ENCODE peak calls at places on chromosomes 2 and 18, in six cellular contexts. E is stimulated activated CD4-positive, alpha-beta T cell treated with anti-CD3 and anti-CD28 coated beads, Interleukin-15, amount 100 ng/mL, for 1 hour; C is right cardiac atrium; L is naive thymus-derived CD8-positive, alpha-beta T cell; Y is body of pancreas; U is SHP77 treated with DMSO at 0.1 percent for 48 hours. K is an unnamed sample.

GRCh38 chr2:197614532-197614931 is 60.9 kb downstream of the RFTN2 start:
- DNase-seq in C (no peak), E (no peak), L (no peak), Y (no peak), U (peak), K (no peak)

GRCh38 chr2:215930505-215931233 is 82.7 kb downstream of the MREG start:
- DNase-seq in Y (no peak), C (no peak), E (no peak), U (no peak), L (no peak), K (no peak)

GRCh38 chr2:113240915-113241911 is 37.5 kb downstream of the PAX8 start:
- DNase-seq in U (peak), C (peak), L (no peak), Y (no peak), E (no peak), K (no peak)

GRCh38 chr18:31554776-31555175 is 36.9 kb upstream of the TTR start:
- DNase-seq in E (no peak), L (no peak), U (no peak), C (no peak), Y (no peak), K (no peak)

GRCh38 chr2:17538844-17539554 is 1.5 kb upstream of the VSNL1 start:
- DNase-seq in C (peak), E (no peak), U (no peak), Y (peak), L (no peak), K (peak)

GRCh38 chr18:58026395-58026794 is 17.6 kb upstream of the NEDD4L start:
- DNase-seq in L (no peak), Y (no peak), U (no peak), C (no peak), E (no peak), K (no peak)

GRCh38 chr2:46098606-46099005 is 198.6 kb upstream of the EPAS1 start:
- DNase-seq in U (no peak), L (no peak), C (no peak), E (no peak), Y (no peak), K (no peak)

GRCh38 chr2:173991857-173992588 is 26.9 kb upstream of the SP3 start:
- DNase-seq in E (no peak), L (no peak), Y (no peak), U (no peak), C (peak), K (no peak)

GRCh38 chr2:28188436-28188835 is 204.2 kb upstream of the FOSL2 start:
- DNase-seq in L (no peak), U (no peak), Y (no peak), E (no peak), C (no peak), K (no peak)

GRCh38 chr2:157256621-157257020 is 884 bp upstream of the GALNT5 start:
- DNase-seq in E (no peak), L (no peak), C (no peak), U (no peak), Y (no peak), K (no peak)

GRCh38 chr2:53181759-53182158 is 585.8 kb upstream of the CHAC2 start:
- DNase-seq in C (no peak), L (no peak), E (no peak), Y (no peak), U (no peak), K (no peak)

GRCh38 chr2:119724656-119725485 is 34.9 kb upstream of the PTPN4 start:
- DNase-seq in U (no peak), Y (no peak), C (no peak), E (no peak), L (no peak), K (no peak)

GRCh38 chr2:233440714-233441113 is 86.4 kb downstream of the DGKD start:
- DNase-seq in Y (no peak), U (no peak), C (no peak), E (no peak), L (no peak), K (no peak)

GRCh38 chr18:25704096-25704870 is 352.3 kb upstream of the ZNF521 start:
- DNase-seq in L (no peak), Y (no peak), E (no peak), C (no peak), U (no peak), K (no peak)

GRCh38 chr18:67278984-67279383 is 237.5 kb downstream of the DSEL start:
- DNase-seq in E (no peak), Y (no peak), L (no peak), C (no peak), U (no peak), K (no peak)

GRCh38 chr2:210072493-210072892 is 70.1 kb downstream of the RPE start:
- DNase-seq in Y (no peak), E (no peak), U (no peak), C (no peak), L (no peak), K (no peak)

GRCh38 chr2:224563537-224563936 is 21.6 kb downstream of the CUL3 start:
- DNase-seq in L (no peak), E (no peak), Y (no peak), U (no peak), C (no peak), K (no peak)

GRCh38 chr18:79772108-79772864 is 25.5 kb upstream of the KCNG2 start:
- DNase-seq in U (no peak), E (no peak), L (no peak), C (no peak), Y (no peak), K (no peak)

GRCh38 chr2:6647028-6647427 is 218.7 kb downstream of the CMPK2 start:
- DNase-seq in C (no peak), L (no peak), U (no peak), Y (no peak), E (no peak), K (no peak)

GRCh38 chr2:129914538-129915302 is 64.7 kb upstream of the RAB6C start:
- DNase-seq in Y (peak), C (no peak), U (no peak), E (no peak), L (no peak), K (no peak)

GRCh38 chr18:21363411-21363810 is 121.4 kb downstream of the GREB1L start:
- DNase-seq in E (no peak), L (no peak), U (no peak), C (no peak), Y (no peak), K (no peak)

GRCh38 chr2:129767346-129767745 is 212.1 kb upstream of the RAB6C start:
- DNase-seq in E (no peak), L (no peak), U (no peak), Y (no peak), C (no peak), K (no peak)

GRCh38 chr2:169895294-169895985 is 68.2 kb downstream of the UBR3 start:
- DNase-seq in L (no peak), C (no peak), U (no peak), E (no peak), Y (no peak), K (no peak)

GRCh38 chr2:121362776-121363175 is 77.8 kb upstream of the TFCP2L1 start:
- DNase-seq in Y (no peak), L (no peak), E (no peak), U (no peak), C (no peak), K (no peak)

GRCh38 chr2:8583400-8584173 is 98.3 kb upstream of the ID2 start:
- DNase-seq in L (peak), U (peak), E (peak), C (peak), Y (peak), K (peak)

GRCh38 chr2:197215988-197216979 is 94.3 kb downstream of the ANKRD44 start:
- DNase-seq in U (no peak), Y (no peak), E (no peak), C (no peak), L (no peak), K (no peak)

GRCh38 chr2:142974288-142975024 is 97.0 kb downstream of the KYNU start:
- DNase-seq in Y (no peak), E (no peak), L (no peak), C (no peak), U (no peak), K (no peak)

GRCh38 chr18:10579079-10579867 is 53.4 kb downstream of the NAPG start:
- DNase-seq in E (no peak), U (no peak), C (no peak), Y (no peak), L (no peak), K (no peak)

GRCh38 chr2:187390891-187391290 is 57.2 kb downstream of the CALCRL start:
- DNase-seq in U (no peak), E (no peak), Y (no peak), L (no peak), C (no peak), K (no peak)